ENCODE peak calls at places on chromosomes 2 and 18, in nine cellular contexts. V is Panc1, G is cardiac muscle cell, K is brain microvascular endothelial cell, Z is IMR-90, L is coronary artery, R is upper lobe of left lung, F is AG04450, H is body of pancreas. Q is an unnamed sample.

GRCh38 chr18:28831476-28831875 is 654.5 kb upstream of the CDH2 start:
- DNase-seq in V (no peak), G (no peak), K (no peak), Z (peak), L (no peak), R (no peak), F (no peak), H (no peak), Q (no peak)

GRCh38 chr2:55869637-55870325 is 53.8 kb downstream of the EFEMP1 start:
- DNase-seq in V (no peak), G (no peak), K (peak), Z (peak), L (no peak), R (no peak), F (no peak), H (no peak), Q (no peak)

GRCh38 chr2:121084137-121084680 is 200.8 kb downstream of the TFCP2L1 start:
- DNase-seq in V (no peak), G (no peak), K (no peak), Z (no peak), L (no peak), R (no peak), F (no peak), H (no peak), Q (no peak)

GRCh38 chr2:35741556-35741955 is 614.0 kb upstream of the CRIM1 start:
- DNase-seq in V (no peak), G (no peak), K (no peak), Z (no peak), L (no peak), R (no peak), F (no peak), H (no peak), Q (no peak)

GRCh38 chr18:11149441-11150270 is at the start of gene PIEZO2:
- DNase-seq in V (no peak), G (peak), K (peak), Z (peak), L (peak), R (peak), F (no peak), H (peak), Q (peak)

GRCh38 chr2:127700527-127701192 is 637 bp upstream of the SFT2D3 start:
- DNase-seq in V (peak), G (no peak), K (no peak), Z (no peak), L (no peak), R (no peak), F (no peak), H (no peak), Q (peak)

GRCh38 chr2:43642363-43642762 is 5.3 kb downstream of the PLEKHH2 start:
- DNase-seq in V (no peak), G (no peak), K (no peak), Z (no peak), L (no peak), R (no peak), F (no peak), H (no peak), Q (no peak)

GRCh38 chr18:62814114-62814759 is 98.9 kb downstream of the PHLPP1 start:
- DNase-seq in V (no peak), G (no peak), K (no peak), Z (no peak), L (no peak), R (no peak), F (no peak), H (no peak), Q (no peak)

GRCh38 chr18:57792741-57793629 is 10.1 kb downstream of the ATP8B1 start:
- DNase-seq in V (no peak), G (no peak), K (no peak), Z (no peak), L (no peak), R (no peak), F (no peak), H (no peak), Q (no peak)

GRCh38 chr18:23442958-23443357 is 10.1 kb upstream of the RIOK3 start:
- DNase-seq in V (no peak), G (no peak), K (no peak), Z (no peak), L (no peak), R (no peak), F (no peak), H (no peak), Q (no peak)

GRCh38 chr2:218381916-218382366 is at the start of gene SLC11A1:
- DNase-seq in V (no peak), G (no peak), K (no peak), Z (no peak), L (peak), R (no peak), F (no peak), H (no peak), Q (no peak)

GRCh38 chr2:214410918-214411554 is at the start of gene VWC2L:
- DNase-seq in V (no peak), G (peak), K (peak), Z (peak), L (no peak), R (peak), F (peak), H (peak), Q (peak)

GRCh38 chr2:142755191-142755590 is 122.3 kb upstream of the KYNU start:
- DNase-seq in V (no peak), G (no peak), K (no peak), Z (no peak), L (no peak), R (no peak), F (no peak), H (no peak), Q (no peak)

GRCh38 chr2:66775730-66776422 is 341.0 kb downstream of the MEIS1 start:
- DNase-seq in V (no peak), G (peak), K (no peak), Z (no peak), L (no peak), R (no peak), F (no peak), H (peak), Q (no peak)

GRCh38 chr2:9336534-9337354 is 86.6 kb downstream of the ITGB1BP1 start:
- DNase-seq in V (no peak), G (peak), K (peak), Z (peak), L (no peak), R (no peak), F (peak), H (peak), Q (peak)

GRCh38 chr2:5176764-5177163 is 515.4 kb upstream of the SOX11 start:
- DNase-seq in V (no peak), G (no peak), K (no peak), Z (peak), L (no peak), R (no peak), F (no peak), H (no peak), Q (no peak)

GRCh38 chr2:178457390-178457886 is 6.3 kb downstream of the PJVK start:
- DNase-seq in V (no peak), G (no peak), K (no peak), Z (no peak), L (no peak), R (peak), F (no peak), H (no peak), Q (no peak)

GRCh38 chr2:137367361-137367760 is 596.9 kb upstream of the HNMT start:
- DNase-seq in V (no peak), G (no peak), K (peak), Z (no peak), L (no peak), R (no peak), F (no peak), H (no peak), Q (no peak)

GRCh38 chr2:99380376-99381010 is 43.3 kb downstream of the EIF5B start:
- DNase-seq in V (no peak), G (no peak), K (no peak), Z (no peak), L (no peak), R (no peak), F (no peak), H (no peak), Q (no peak)

GRCh38 chr2:231057590-231057989 is 923 bp downstream of the PSMD1 start:
- DNase-seq in V (no peak), G (peak), K (no peak), Z (peak), L (no peak), R (no peak), F (no peak), H (no peak), Q (no peak)

GRCh38 chr2:47108638-47109372 is 46.3 kb downstream of the STPG4 start:
- DNase-seq in V (no peak), G (no peak), K (no peak), Z (peak), L (no peak), R (no peak), F (no peak), H (no peak), Q (no peak)

GRCh38 chr2:237297421-237298155 is 116.4 kb downstream of the COL6A3 start:
- DNase-seq in V (no peak), G (no peak), K (no peak), Z (peak), L (no peak), R (no peak), F (no peak), H (no peak), Q (no peak)

GRCh38 chr2:144705328-144706245 is 185.7 kb upstream of the ZEB2 start:
- DNase-seq in V (no peak), G (no peak), K (no peak), Z (peak), L (no peak), R (no peak), F (no peak), H (no peak), Q (no peak)

GRCh38 chr2:172000696-172001361 is 1.1 kb downstream of the METAP1D start:
- DNase-seq in V (no peak), G (no peak), K (no peak), Z (no peak), L (no peak), R (no peak), F (no peak), H (no peak), Q (no peak)
- H3K4me3 ChIP-seq in V (peak), G (peak), K (no peak), Z (no peak), L (peak), R (no peak), F (peak), H (no peak), Q (peak)

DNA sequence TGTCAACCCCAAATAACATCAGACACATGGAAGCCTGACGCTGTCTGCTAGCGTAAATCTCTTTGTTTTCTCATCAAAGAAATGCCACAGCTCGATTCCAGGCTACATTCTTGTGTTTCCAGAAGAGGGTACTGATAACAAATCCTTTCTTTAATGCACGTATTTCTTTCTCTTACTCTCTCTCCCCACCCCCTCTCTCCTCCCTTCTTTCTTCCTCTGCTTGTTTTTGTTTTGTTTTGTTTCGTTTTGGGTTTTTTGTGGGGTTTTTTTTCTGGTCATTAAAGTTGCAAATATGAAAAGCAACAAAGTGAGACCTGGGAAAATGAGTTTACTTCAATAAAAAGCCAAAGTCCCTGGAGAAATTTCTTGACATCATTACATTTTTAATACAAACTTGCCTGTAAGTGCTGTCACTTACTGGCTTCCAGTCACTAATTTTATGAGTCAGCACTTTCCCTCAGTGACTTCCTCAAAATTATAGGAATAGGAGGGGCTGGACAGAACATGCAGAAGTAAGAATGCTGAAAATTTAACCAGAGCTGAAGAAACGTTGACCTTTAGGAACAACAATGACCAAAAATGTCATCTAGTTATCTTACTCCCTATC is 106.7 kb upstream of the NABP1 start:
- DNase-seq in V (peak), G (no peak), K (peak), Z (peak), L (no peak), R (no peak), F (peak), H (no peak), Q (no peak)
- H3K27ac ChIP-seq in V (no peak), G (no peak), K (peak), Z (peak), L (no peak), R (peak), F (no peak), H (no peak), Q (no peak)

DNA sequence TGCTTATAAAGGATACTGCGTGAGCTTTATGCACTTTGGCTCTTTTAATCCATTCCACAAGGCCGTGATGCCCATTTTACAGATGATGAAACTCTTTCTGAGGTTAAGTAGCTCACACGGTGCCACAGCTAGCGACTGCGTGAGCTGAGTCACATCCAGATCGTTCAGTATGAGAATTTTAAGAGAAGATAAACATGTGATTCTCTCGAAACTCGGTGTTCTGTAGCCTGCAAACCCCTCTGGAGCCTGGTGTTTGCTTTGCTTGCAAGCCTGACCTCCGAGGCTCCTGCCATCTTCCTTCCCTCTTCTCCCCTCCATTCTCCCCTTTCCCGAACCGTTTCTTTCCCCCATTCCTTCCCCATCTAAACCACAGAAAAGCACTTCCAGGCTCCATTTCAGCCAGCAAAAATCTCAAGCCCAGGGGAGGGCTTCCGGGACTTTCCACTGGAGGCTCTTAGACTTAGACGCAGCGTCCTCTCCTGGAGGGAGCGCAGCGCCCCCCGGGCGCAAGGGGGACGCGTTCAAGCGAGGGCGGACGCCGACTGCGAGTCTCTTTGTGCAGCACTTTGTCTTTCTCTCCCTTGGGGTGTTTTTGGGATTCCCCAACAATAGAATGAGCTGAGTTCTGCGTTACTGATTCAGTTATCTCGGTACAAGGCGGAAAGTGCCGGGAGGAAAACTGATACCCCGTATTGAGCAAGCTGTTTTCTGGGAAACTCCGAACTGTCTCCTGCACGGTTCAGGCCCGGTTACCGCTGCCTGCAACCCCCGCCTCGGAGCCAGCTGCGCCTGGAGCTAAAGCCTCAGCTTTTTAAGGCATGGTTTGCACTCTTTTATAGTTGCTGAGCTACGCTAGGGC is 38.0 kb downstream of the CYP1B1 start:
- DNase-seq in V (no peak), G (peak), K (peak), Z (peak), L (no peak), R (peak), F (no peak), H (no peak), Q (peak)
- TF ChIP-seq CTCF in V (peak), G (peak), K (peak), Z (no peak), L (no peak), R (peak), F (peak), H (peak), Q (peak)

GRCh38 chr2:190353537-190353899 is 10.1 kb downstream of the INPP1 start:
- DNase-seq in V (no peak), G (no peak), K (no peak), Z (no peak), L (no peak), R (no peak), F (no peak), H (no peak), Q (no peak)

GRCh38 chr2:190351955-190352354 is 8.6 kb downstream of the INPP1 start:
- DNase-seq in V (no peak), G (no peak), K (no peak), Z (no peak), L (no peak), R (no peak), F (no peak), H (no peak), Q (no peak)

GRCh38 chr2:190354003-190354690 is 10.8 kb downstream of the INPP1 start:
- DNase-seq in V (no peak), G (no peak), K (no peak), Z (no peak), L (no peak), R (no peak), F (no peak), H (peak), Q (no peak)

GRCh38 chr2:190350371-190350770 is 7.0 kb downstream of the INPP1 start:
- DNase-seq in V (no peak), G (no peak), K (no peak), Z (no peak), L (no peak), R (no peak), F (no peak), H (no peak), Q (no peak)

GRCh38 chr2:190352668-190353536 is 9.5 kb downstream of the INPP1 start:
- DNase-seq in V (no peak), G (peak), K (no peak), Z (no peak), L (no peak), R (no peak), F (no peak), H (no peak), Q (no peak)
- H3K4me3 ChIP-seq in V (no peak), G (no peak), K (no peak), Z (no peak), L (no peak), R (no peak), F (no peak), H (no peak), Q (no peak)

GRCh38 chr18:44759925-44760342 is 79.2 kb downstream of the SETBP1 start:
- DNase-seq in V (no peak), G (no peak), K (no peak), Z (no peak), L (no peak), R (no peak), F (no peak), H (no peak), Q (no peak)
- H3K27ac ChIP-seq in V (no peak), G (no peak), K (no peak), Z (no peak), L (no peak), R (no peak), F (no peak), H (no peak), Q (no peak)

GRCh38 chr2:101153811-101154210 is 2.6 kb upstream of the TBC1D8 start:
- DNase-seq in V (no peak), G (peak), K (no peak), Z (no peak), L (no peak), R (no peak), F (no peak), H (no peak), Q (no peak)

GRCh38 chr2:101151859-101152194 is 645 bp upstream of the TBC1D8 start:
- DNase-seq in V (no peak), G (peak), K (no peak), Z (no peak), L (no peak), R (no peak), F (no peak), H (no peak), Q (no peak)

GRCh38 chr2:101153077-101153707 is 2.0 kb upstream of the TBC1D8 start:
- DNase-seq in V (no peak), G (no peak), K (no peak), Z (no peak), L (no peak), R (no peak), F (no peak), H (no peak), Q (no peak)

GRCh38 chr2:101151141-101151858 is at the start of gene TBC1D8:
- DNase-seq in V (no peak), G (peak), K (peak), Z (peak), L (peak), R (peak), F (peak), H (peak), Q (peak)

GRCh38 chr2:101152195-101153076 is 1.3 kb upstream of the TBC1D8 start:
- DNase-seq in V (peak), G (peak), K (no peak), Z (peak), L (no peak), R (no peak), F (no peak), H (peak), Q (peak)
- TF ChIP-seq CTCF in V (peak), G (peak), K (peak), Z (peak), L (peak), R (peak), F (peak), H (peak), Q (peak)

DNA sequence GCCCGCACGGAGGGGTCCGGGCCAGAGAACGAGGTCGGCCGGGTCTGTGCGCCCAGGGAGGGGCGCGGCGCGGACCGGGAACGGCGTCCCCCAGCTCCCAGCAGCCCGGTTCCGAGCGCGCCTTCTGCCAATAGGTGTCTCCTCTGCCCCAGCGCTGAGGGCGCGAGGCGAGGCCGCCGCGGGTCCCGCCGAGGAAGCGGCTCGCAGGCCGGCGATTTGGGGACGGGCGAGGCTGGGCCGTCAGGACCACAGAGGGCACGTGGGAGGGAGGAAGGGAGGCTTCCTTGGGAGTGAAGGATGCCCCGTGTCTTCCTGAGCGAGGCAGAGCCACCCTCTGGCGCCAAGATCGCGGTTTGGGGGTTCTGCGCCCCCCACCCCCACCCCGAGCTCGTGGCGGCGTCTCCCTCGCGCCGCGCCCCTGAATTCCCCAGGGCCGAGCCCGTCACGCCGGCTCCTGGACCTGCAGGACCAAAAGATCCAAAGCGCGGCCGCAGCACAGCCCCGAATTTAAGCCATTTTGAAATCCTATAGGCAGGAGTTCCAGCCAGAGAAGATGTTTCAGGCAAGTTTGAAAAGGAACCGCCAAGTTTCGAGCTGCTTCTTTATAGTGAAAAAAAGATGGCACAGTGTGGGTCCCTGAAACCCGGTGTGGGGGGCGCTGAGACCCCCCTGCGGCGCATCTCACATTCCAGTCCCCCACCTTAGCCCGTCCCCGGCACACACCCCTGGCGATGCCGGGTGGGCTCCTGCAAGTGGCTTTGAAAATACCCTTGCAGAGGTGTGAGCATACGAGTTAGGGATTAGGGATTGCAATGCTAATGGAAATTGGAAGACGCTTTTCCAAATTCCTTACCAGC is 929 bp downstream of the NFATC1 start:
- DNase-seq in V (no peak), G (peak), K (no peak), Z (peak), L (no peak), R (peak), F (no peak), H (no peak), Q (peak)
- H3K4me3 ChIP-seq in V (peak), G (peak), K (peak), Z (no peak), L (peak), R (peak), F (peak), H (no peak), Q (peak)